ENCODE peak calls at places on chromosome 1, in seven cellular contexts. Z is cardiac muscle cell; T is CD8-positive, alpha-beta memory T cell; X is PC-9; R is astrocyte; G is AG04450; J is OCI-LY7. Q is an unnamed sample. For H3K9me3, the result is how much of the 10 kb centered on the place peaks cover.

GRCh38 chr1:177274687-177275211 is 104.0 kb downstream of the BRINP2 start:
- DNase-seq in Z (peak), T (no peak), X (no peak), R (peak), G (no peak), J (no peak), Q (no peak)

GRCh38 chr1:53270107-53270506 is 31.8 kb upstream of the MAGOH start:
- DNase-seq in Z (no peak), T (no peak), X (no peak), R (no peak), G (no peak), J (no peak), Q (no peak)

GRCh38 chr1:11383553-11384169 is 95.3 kb upstream of the DISP3 start:
- DNase-seq in Z (no peak), T (no peak), X (no peak), R (peak), G (no peak), J (no peak), Q (no peak)

GRCh38 chr1:109111386-109112055 is 2.4 kb upstream of the ELAPOR1 start:
- DNase-seq in Z (no peak), T (no peak), X (peak), R (no peak), G (no peak), J (no peak), Q (no peak)

GRCh38 chr1:54273092-54273836 is 73.3 kb downstream of the MRPL37 start:
- DNase-seq in Z (no peak), T (no peak), X (no peak), R (peak), G (peak), J (peak), Q (peak)

GRCh38 chr1:43232482-43232881 is 37.3 kb upstream of the TMEM125 start:
- DNase-seq in Z (no peak), T (no peak), X (no peak), R (no peak), G (no peak), J (no peak), Q (no peak)

GRCh38 chr1:5108740-5109139 is 454.3 kb downstream of the AJAP1 start:
- DNase-seq in Z (no peak), T (no peak), X (no peak), R (no peak), G (no peak), J (no peak), Q (peak)

GRCh38 chr1:75308365-75308764 is 174.2 kb downstream of the LHX8 start:
- DNase-seq in Z (no peak), T (no peak), X (no peak), R (no peak), G (no peak), J (no peak), Q (no peak)

GRCh38 chr1:39453603-39454002 is 37.8 kb upstream of the BMP8A start:
- DNase-seq in Z (no peak), T (no peak), X (no peak), R (peak), G (peak), J (no peak), Q (no peak)

GRCh38 chr1:173122958-173123852 is 72.5 kb upstream of the TNFSF18 start:
- DNase-seq in Z (peak), T (no peak), X (peak), R (peak), G (peak), J (no peak), Q (peak)

GRCh38 chr1:237737938-237738610 is 152.6 kb downstream of the ZP4 start:
- DNase-seq in Z (no peak), T (no peak), X (no peak), R (no peak), G (no peak), J (no peak), Q (no peak)

GRCh38 chr1:228754646-228755268 is 19.5 kb downstream of the RHOU start:
- DNase-seq in Z (no peak), T (no peak), X (no peak), R (no peak), G (no peak), J (no peak), Q (no peak)

GRCh38 chr1:156618853-156619581 is at the start of gene HAPLN2:
- DNase-seq in Z (peak), T (no peak), X (no peak), R (no peak), G (no peak), J (peak), Q (peak)

GRCh38 chr1:23354260-23354659 is 10.2 kb upstream of the HNRNPR start:
- DNase-seq in Z (no peak), T (no peak), X (no peak), R (no peak), G (no peak), J (peak), Q (no peak)

GRCh38 chr1:12028248-12028647 is 8.9 kb downstream of the MIIP start:
- DNase-seq in Z (no peak), T (no peak), X (no peak), R (no peak), G (no peak), J (no peak), Q (no peak)

GRCh38 chr1:197180252-197180878 is 33.9 kb upstream of the ASPM start:
- DNase-seq in Z (peak), T (no peak), X (peak), R (peak), G (peak), J (peak), Q (peak)

GRCh38 chr1:243792891-243793290 is 57.2 kb downstream of the AKT3 start:
- DNase-seq in Z (no peak), T (no peak), X (no peak), R (no peak), G (no peak), J (no peak), Q (no peak)

GRCh38 chr1:43049487-43049886 is 90.8 kb upstream of the SLC2A1 start:
- DNase-seq in Z (no peak), T (no peak), X (no peak), R (no peak), G (no peak), J (no peak), Q (no peak)

GRCh38 chr1:172960019-172960418 is 90.7 kb downstream of the TNFSF18 start:
- DNase-seq in Z (no peak), T (no peak), X (no peak), R (peak), G (no peak), J (no peak), Q (no peak)

GRCh38 chr1:196142111-196142510 is 466.1 kb downstream of the KCNT2 start:
- DNase-seq in Z (no peak), T (no peak), X (no peak), R (no peak), G (no peak), J (no peak), Q (no peak)

GRCh38 chr1:227603327-227603726 is 40.0 kb downstream of the ZNF678 start:
- DNase-seq in Z (no peak), T (no peak), X (no peak), R (no peak), G (no peak), J (no peak), Q (no peak)

DNA sequence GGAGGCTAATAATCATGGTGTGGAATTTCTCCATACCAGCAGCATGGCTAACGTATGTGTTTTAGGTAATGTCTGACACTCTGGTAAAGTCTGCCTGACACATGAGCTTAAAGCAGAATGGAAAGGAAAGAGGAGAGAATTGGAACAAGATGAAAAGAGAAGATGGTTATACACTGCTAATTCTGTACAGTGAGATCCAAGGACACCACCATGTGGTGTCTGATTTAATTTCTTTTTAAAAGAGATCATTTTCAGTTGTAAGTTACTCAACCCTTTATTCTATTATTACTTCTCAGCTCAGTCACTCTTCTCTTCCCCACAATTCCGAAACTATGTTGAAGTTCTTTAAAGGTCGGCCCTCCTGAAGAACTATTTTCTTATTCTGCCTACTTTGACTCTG is 15.6 kb downstream of the PRKAB2 start:
- DNase-seq in Z (no peak), T (no peak), X (no peak), R (no peak), G (no peak), J (no peak), Q (no peak)
- H3K9me3 ChIP-seq in Z (under half), T (under half), X (under half), R (under half), G (under half), J (under half), Q (under half)

GRCh38 chr1:235673981-235674380 is 24.4 kb upstream of the GNG4 start:
- DNase-seq in Z (no peak), T (no peak), X (no peak), R (no peak), G (no peak), J (no peak), Q (no peak)

GRCh38 chr1:235675152-235675890 is 25.7 kb upstream of the GNG4 start:
- DNase-seq in Z (no peak), T (no peak), X (no peak), R (no peak), G (peak), J (no peak), Q (no peak)

GRCh38 chr1:235669277-235669676 is 19.7 kb upstream of the GNG4 start:
- DNase-seq in Z (no peak), T (no peak), X (no peak), R (no peak), G (no peak), J (no peak), Q (no peak)

GRCh38 chr1:235670157-235670776 is 20.7 kb upstream of the GNG4 start:
- DNase-seq in Z (no peak), T (no peak), X (no peak), R (peak), G (no peak), J (no peak), Q (no peak)

GRCh38 chr1:235671992-235672391 is 22.4 kb upstream of the GNG4 start:
- DNase-seq in Z (no peak), T (no peak), X (no peak), R (no peak), G (no peak), J (no peak), Q (no peak)
- H3K9me3 ChIP-seq in Z (under half), T (under half), X (under half), R (under half), G (under half), J (under half), Q (under half)

GRCh38 chr1:152325111-152325510 is at the start of gene FLG:
- DNase-seq in Z (no peak), T (no peak), X (no peak), R (no peak), G (no peak), J (no peak), Q (no peak)
- H3K9me3 ChIP-seq in Z (under half), T (under half), X (under half), R (under half), G (under half), J (under half), Q (under half)

GRCh38 chr1:153649867-153650235 is 8.7 kb upstream of the SNAPIN start:
- DNase-seq in Z (no peak), T (no peak), X (no peak), R (no peak), G (no peak), J (no peak), Q (no peak)

GRCh38 chr1:153651771-153652170 is 6.7 kb upstream of the SNAPIN start:
- DNase-seq in Z (no peak), T (no peak), X (no peak), R (no peak), G (no peak), J (no peak), Q (no peak)

GRCh38 chr1:153655333-153655732 is 3.2 kb upstream of the SNAPIN start:
- DNase-seq in Z (no peak), T (no peak), X (no peak), R (no peak), G (no peak), J (no peak), Q (no peak)

GRCh38 chr1:153649137-153649866 is 9.2 kb upstream of the SNAPIN start:
- DNase-seq in Z (no peak), T (no peak), X (no peak), R (no peak), G (no peak), J (no peak), Q (no peak)

DNA sequence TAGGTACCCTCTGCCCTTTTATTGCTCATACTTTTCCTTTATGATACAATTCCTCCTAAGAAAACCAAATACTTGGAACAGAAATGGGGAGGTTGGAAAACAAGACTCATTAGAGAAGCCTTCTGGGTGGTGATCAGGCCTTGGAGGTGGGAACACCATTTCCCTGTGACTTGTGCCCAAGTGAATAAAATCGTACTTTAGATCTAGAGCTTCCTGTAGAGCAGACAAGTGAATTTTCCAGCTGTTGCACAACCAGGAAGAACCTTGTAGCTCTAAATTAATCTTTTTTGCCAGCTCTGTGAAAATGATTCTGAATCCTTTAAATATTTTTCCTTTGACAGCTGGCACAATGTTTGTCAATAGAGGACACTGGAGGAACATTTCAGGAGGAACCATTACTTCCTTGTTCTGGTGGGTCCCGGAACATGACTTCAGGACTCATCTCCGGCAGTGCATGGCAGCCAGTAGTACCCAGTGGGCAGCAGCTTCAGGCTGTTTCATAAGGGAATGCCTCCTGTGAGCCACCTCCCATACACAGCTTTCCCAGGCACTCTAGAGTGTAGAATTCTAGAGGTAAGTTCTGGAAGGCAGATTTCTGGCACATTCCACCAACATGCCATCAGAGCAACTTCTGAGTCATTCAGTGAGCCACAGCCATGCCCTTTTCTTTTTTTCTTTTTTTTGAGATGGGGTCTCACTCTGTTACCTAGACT is 5.6 kb upstream of the SNAPIN start:
- DNase-seq in Z (no peak), T (no peak), X (peak), R (peak), G (no peak), J (no peak), Q (no peak)
- H3K9me3 ChIP-seq in Z (under half), T (under half), X (under half), R (under half), G (under half), J (under half), Q (under half)

DNA sequence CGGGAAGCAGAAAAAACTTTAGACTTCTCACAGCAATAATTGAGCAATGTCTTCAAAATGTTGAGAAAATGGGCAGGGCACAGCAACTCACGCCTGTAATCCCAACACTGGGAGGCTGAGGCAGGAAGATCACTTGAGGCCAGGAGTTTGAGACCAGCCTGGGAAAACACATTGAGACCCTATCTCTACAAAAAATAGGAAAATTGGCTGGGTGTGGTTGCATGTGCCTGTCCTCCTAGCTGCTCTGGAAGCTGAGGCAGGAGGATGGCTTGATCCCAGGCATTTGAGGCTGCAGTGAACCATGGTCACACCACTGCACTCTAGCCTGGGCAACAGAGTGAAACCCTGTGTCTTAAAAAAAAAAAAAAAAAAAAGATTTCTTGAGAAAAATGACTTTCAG is 7.8 kb upstream of the ZFP69 start:
- DNase-seq in Z (no peak), T (no peak), X (no peak), R (no peak), G (no peak), J (no peak), Q (no peak)
- H3K9me3 ChIP-seq in Z (under half), T (under half), X (half or more), R (under half), G (under half), J (under half), Q (half or more)